ENCODE peak calls at places on chromosomes 3 and 15, in seven cellular contexts. Y, H, B, W, J, C and P are unnamed samples.

GRCh38 chr15:72599855-72600464 is 54.5 kb upstream of the GOLGA6B start:
- DNase-seq in Y (peak), H (peak), B (no peak), W (peak), J (no peak), C (peak), P (peak)

GRCh38 chr15:28873585-28874139 is 12.1 kb upstream of the APBA2 start:
- DNase-seq in Y (no peak), H (no peak), B (peak), W (no peak), J (no peak), C (no peak), P (no peak)

GRCh38 chr15:33242669-33243191 is 48.2 kb upstream of the FMN1 start:
- DNase-seq in Y (no peak), H (no peak), B (no peak), W (no peak), J (no peak), C (no peak), P (peak)

GRCh38 chr3:195182470-195182795 is 88.5 kb downstream of the XXYLT1 start:
- DNase-seq in Y (peak), H (no peak), B (no peak), W (peak), J (no peak), C (no peak), P (no peak)

GRCh38 chr15:89401636-89402252 is 67.1 kb upstream of the POLG start:
- DNase-seq in Y (peak), H (no peak), B (no peak), W (peak), J (no peak), C (no peak), P (no peak)

GRCh38 chr3:167733961-167734497 is 663 bp downstream of the PDCD10 start:
- DNase-seq in Y (no peak), H (no peak), B (no peak), W (no peak), J (no peak), C (peak), P (no peak)

GRCh38 chr3:138374573-138375134 is 26.3 kb downstream of the MRAS start:
- DNase-seq in Y (no peak), H (no peak), B (no peak), W (no peak), J (no peak), C (no peak), P (no peak)

GRCh38 chr3:133192363-133192945 is 154.3 kb downstream of the TMEM108 start:
- DNase-seq in Y (no peak), H (no peak), B (no peak), W (no peak), J (no peak), C (no peak), P (peak)

GRCh38 chr3:45333549-45333948 is 54.8 kb upstream of the LARS2 start:
- DNase-seq in Y (no peak), H (no peak), B (no peak), W (no peak), J (no peak), C (no peak), P (no peak)

GRCh38 chr3:10407361-10407760 is 86.4 kb upstream of the SEC13 start:
- DNase-seq in Y (no peak), H (no peak), B (no peak), W (no peak), J (no peak), C (no peak), P (no peak)

GRCh38 chr3:149657458-149657795 is 398 bp downstream of the WWTR1 start:
- DNase-seq in Y (peak), H (no peak), B (peak), W (no peak), J (peak), C (peak), P (no peak)

GRCh38 chr3:21962456-21962855 is 211.4 kb upstream of the ZNF385D start:
- DNase-seq in Y (no peak), H (no peak), B (no peak), W (no peak), J (no peak), C (no peak), P (no peak)

GRCh38 chr15:41790756-41791546 is 16.7 kb downstream of the MAPKBP1 start:
- DNase-seq in Y (peak), H (no peak), B (no peak), W (no peak), J (no peak), C (no peak), P (peak)

GRCh38 chr3:134718736-134719135 is 67.9 kb upstream of the KY start:
- DNase-seq in Y (no peak), H (no peak), B (no peak), W (no peak), J (no peak), C (no peak), P (no peak)

GRCh38 chr3:48408823-48409281 is 21.0 kb downstream of the PLXNB1 start:
- DNase-seq in Y (no peak), H (no peak), B (peak), W (no peak), J (no peak), C (peak), P (no peak)

GRCh38 chr15:52093539-52094502 is 18.8 kb downstream of the BCL2L10 start:
- DNase-seq in Y (peak), H (no peak), B (no peak), W (peak), J (no peak), C (peak), P (no peak)

GRCh38 chr15:48671381-48672022 is 26.0 kb upstream of the FBN1 start:
- DNase-seq in Y (no peak), H (no peak), B (no peak), W (peak), J (no peak), C (no peak), P (no peak)

GRCh38 chr15:69018951-69019350 is 4.5 kb downstream of the NOX5 start:
- DNase-seq in Y (no peak), H (no peak), B (no peak), W (no peak), J (no peak), C (no peak), P (no peak)

GRCh38 chr3:131218196-131218595 is 163.4 kb upstream of the NUDT16 start:
- DNase-seq in Y (no peak), H (no peak), B (no peak), W (no peak), J (no peak), C (no peak), P (no peak)

GRCh38 chr15:99320374-99321215 is 69.3 kb downstream of the LRRC28 start:
- DNase-seq in Y (no peak), H (no peak), B (no peak), W (no peak), J (no peak), C (no peak), P (no peak)

GRCh38 chr3:55297706-55298105 is 189.4 kb downstream of the WNT5A start:
- DNase-seq in Y (no peak), H (no peak), B (no peak), W (no peak), J (no peak), C (no peak), P (no peak)

GRCh38 chr15:56837281-56837680 is 81.2 kb upstream of the TCF12 start:
- DNase-seq in Y (peak), H (no peak), B (no peak), W (peak), J (no peak), C (no peak), P (no peak)

GRCh38 chr3:95612611-95613010 is 1201.8 kb upstream of the EPHA6 start:
- DNase-seq in Y (no peak), H (no peak), B (no peak), W (no peak), J (no peak), C (no peak), P (no peak)

GRCh38 chr15:66452421-66452820 is 45.1 kb downstream of the SNAPC5 start:
- DNase-seq in Y (no peak), H (no peak), B (no peak), W (no peak), J (no peak), C (no peak), P (no peak)

GRCh38 chr3:17144665-17144993 is 259.9 kb downstream of the PLCL2 start:
- DNase-seq in Y (no peak), H (no peak), B (no peak), W (no peak), J (no peak), C (no peak), P (no peak)

GRCh38 chr15:60155661-60156060 is 151.6 kb downstream of the FOXB1 start:
- DNase-seq in Y (peak), H (no peak), B (no peak), W (no peak), J (no peak), C (no peak), P (no peak)

GRCh38 chr3:184228376-184229137 is 828 bp upstream of the VWA5B2 start:
- DNase-seq in Y (no peak), H (no peak), B (no peak), W (no peak), J (no peak), C (no peak), P (no peak)

GRCh38 chr3:171290680-171291079 is 169.5 kb downstream of the TNIK start:
- DNase-seq in Y (no peak), H (no peak), B (no peak), W (no peak), J (no peak), C (no peak), P (no peak)

GRCh38 chr3:16888785-16889607 is 4.2 kb downstream of the PLCL2 start:
- DNase-seq in Y (no peak), H (no peak), B (no peak), W (no peak), J (no peak), C (no peak), P (no peak)